ENCODE peak calls at places on chromosome 1, in five cellular contexts. K is stomach, N is heart right ventricle, I is tibial artery, U is endodermal cell. F is an unnamed sample.

GRCh38 chr1:96843196-96843595 is 121.6 kb downstream of the PTBP2 start:
- DNase-seq in N (no peak), U (no peak), K (no peak), I (no peak), F (no peak)

GRCh38 chr1:15137807-15138206 is 15.7 kb upstream of the TMEM51 start:
- DNase-seq in I (no peak), N (no peak), U (no peak), K (no peak), F (no peak)

GRCh38 chr1:179252606-179253005 is 23.1 kb upstream of the ABL2 start:
- DNase-seq in U (no peak), N (no peak), I (no peak), K (no peak), F (no peak)

GRCh38 chr1:190179817-190180216 is 297.8 kb downstream of the BRINP3 start:
- DNase-seq in K (no peak), N (no peak), U (no peak), I (no peak), F (no peak)

GRCh38 chr1:51666463-51666862 is 49.6 kb downstream of the OSBPL9 start:
- DNase-seq in I (peak; percentile 44), K (no peak), N (no peak), U (no peak), F (no peak)

GRCh38 chr1:162026906-162027305 is 3.2 kb upstream of the OLFML2B start:
- DNase-seq in K (no peak), I (no peak), N (no peak), U (no peak), F (no peak)

GRCh38 chr1:111346089-111346885 is 55.6 kb downstream of the CHIA start:
- DNase-seq in K (peak; percentile 89), I (peak; percentile 83), U (peak; percentile 98), N (peak; percentile 83), F (peak; percentile 82)

GRCh38 chr1:91603409-91603808 is 102.8 kb downstream of the CDC7 start:
- DNase-seq in I (no peak), N (no peak), U (no peak), K (no peak), F (no peak)

GRCh38 chr1:53321366-53321765 is 6.5 kb downstream of the LRP8 start:
- DNase-seq in K (no peak), N (no peak), U (peak; percentile 91), I (no peak), F (peak; percentile 72)

GRCh38 chr1:188822248-188822647 is 1655.4 kb downstream of the BRINP3 start:
- DNase-seq in U (peak; percentile 59), N (no peak), K (no peak), I (no peak), F (no peak)

GRCh38 chr1:25099343-25099951 is 132.9 kb downstream of the SYF2 start:
- DNase-seq in N (no peak), U (no peak), I (peak; percentile 21), K (no peak), F (peak; percentile 53)

GRCh38 chr1:243257189-243257588 is 1.3 kb downstream of the SDCCAG8 start:
- DNase-seq in U (no peak), I (no peak), N (no peak), K (no peak), F (no peak)

GRCh38 chr1:9193226-9193625 is 41.3 kb upstream of the H6PD start:
- DNase-seq in U (no peak), K (no peak), N (no peak), I (no peak), F (no peak)

GRCh38 chr1:156625436-156626078 is 6.3 kb downstream of the HAPLN2 start:
- DNase-seq in N (peak; percentile 73), I (peak; percentile 45), K (peak; percentile 61), U (peak; percentile 86), F (peak; percentile 83)

GRCh38 chr1:176073524-176074157 is 133.4 kb downstream of the COP1 start:
- DNase-seq in K (no peak), N (no peak), I (no peak), U (peak; percentile 71), F (peak; percentile 55)

GRCh38 chr1:59342801-59343575 is 46.1 kb downstream of the FGGY start:
- DNase-seq in N (no peak), K (no peak), U (no peak), I (no peak), F (no peak)

GRCh38 chr1:210342986-210343780 is 14.5 kb downstream of the HHAT start:
- DNase-seq in U (peak; percentile 38), K (no peak), N (no peak), I (no peak), F (no peak)

GRCh38 chr1:210339500-210339899 is 10.8 kb downstream of the HHAT start:
- DNase-seq in U (no peak), N (no peak), I (no peak), K (no peak), F (no peak)

GRCh38 chr1:210344706-210345105 is 16.0 kb downstream of the HHAT start:
- DNase-seq in U (peak; percentile 20), I (no peak), N (no peak), K (no peak), F (no peak)

GRCh38 chr1:210340311-210340710 is 11.6 kb downstream of the HHAT start:
- DNase-seq in U (no peak), I (no peak), K (no peak), N (no peak), F (no peak)

DNA sequence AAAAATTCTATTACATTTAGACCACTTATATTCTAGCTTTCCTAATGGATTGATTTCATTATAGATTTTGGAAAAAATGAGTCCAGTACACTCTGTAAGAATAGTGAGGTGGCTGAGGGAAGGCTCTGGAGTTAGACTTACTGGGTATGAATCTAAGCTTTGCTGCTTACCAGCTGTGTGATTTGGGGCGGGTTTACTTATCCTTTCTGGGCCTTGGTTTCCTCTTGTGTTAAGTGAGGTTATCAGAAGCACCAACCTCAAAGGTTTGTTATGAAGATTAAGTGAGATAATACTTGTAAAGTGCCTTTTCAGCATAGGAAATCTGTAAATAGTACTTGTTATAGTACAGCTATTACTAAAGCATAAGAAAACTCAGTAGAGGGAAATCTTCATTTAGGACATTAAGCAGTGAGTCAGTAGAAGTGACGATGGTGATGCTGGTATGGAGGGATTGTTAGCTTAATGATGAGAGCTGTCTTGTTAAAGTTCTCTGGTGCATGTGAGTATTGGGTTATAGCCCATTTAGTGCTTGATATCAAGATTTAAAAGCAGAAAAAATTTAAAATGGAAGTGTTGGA is 12.1 kb downstream of the HHAT start:
- DNase-seq in K (no peak), U (no peak), N (no peak), I (no peak), F (no peak)
- H3K27ac ChIP-seq in K (no peak overlapping the region), U (no peak overlapping the region), N (no peak overlapping the region), I (no peak overlapping the region), F (no peak overlapping the region)

GRCh38 chr1:185644531-185644930 is 89.7 kb upstream of the HMCN1 start:
- DNase-seq in N (no peak), I (no peak), U (no peak), K (no peak), F (no peak)

GRCh38 chr1:185645686-185646085 is 88.5 kb upstream of the HMCN1 start:
- DNase-seq in U (no peak), I (no peak), N (no peak), K (no peak), F (no peak)

GRCh38 chr1:185645201-185645640 is 89.0 kb upstream of the HMCN1 start:
- DNase-seq in K (no peak), N (no peak), I (no peak), U (no peak), F (no peak)

GRCh38 chr1:185648858-185649589 is 85.2 kb upstream of the HMCN1 start:
- DNase-seq in K (no peak), U (no peak), I (no peak), N (no peak), F (no peak)

DNA sequence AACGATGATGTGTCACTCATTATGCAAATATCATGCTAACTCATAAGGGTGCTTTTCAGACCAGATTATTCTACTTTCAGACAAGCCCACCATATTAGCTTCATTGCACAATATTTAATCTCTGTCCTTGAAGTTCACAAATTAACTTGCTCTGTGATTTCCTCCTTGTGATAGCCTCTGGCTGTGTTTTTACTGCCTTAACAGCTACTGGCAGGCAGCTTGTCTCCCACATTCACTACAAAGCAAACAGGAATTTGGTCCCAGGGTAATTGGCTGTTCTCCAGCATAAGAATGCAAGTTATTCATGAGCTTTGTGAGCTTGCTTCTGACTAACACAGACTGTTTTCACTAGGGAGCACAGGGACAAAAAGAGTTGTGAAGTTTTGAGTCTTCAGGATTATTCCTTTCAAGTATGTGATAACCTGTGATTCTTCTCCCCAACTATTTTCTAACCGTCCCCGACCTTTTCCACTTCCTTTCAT is 87.9 kb upstream of the HMCN1 start:
- DNase-seq in I (peak; percentile 38), U (peak; percentile 84), N (no peak), K (peak; percentile 57), F (no peak)
- H3K27ac ChIP-seq in I (no peak overlapping the region), U (peak overlapping the region; percentile 88), N (peak overlapping the region; percentile 4), K (peak overlapping the region; percentile 40), F (no peak overlapping the region)

GRCh38 chr1:207321045-207321789 is at the start of gene CD55:
- DNase-seq in U (peak; percentile 97), N (peak; percentile 93), K (peak; percentile 93), I (peak; percentile 97), F (peak; percentile 94)

GRCh38 chr1:207318072-207318619 is 3.3 kb upstream of the CD55 start:
- DNase-seq in I (no peak), U (no peak), K (no peak), N (no peak), F (no peak)

GRCh38 chr1:207323425-207323976 is 2.0 kb downstream of the CD55 start:
- DNase-seq in N (no peak), K (no peak), U (no peak), I (no peak), F (no peak)

GRCh38 chr1:207319207-207319606 is 2.3 kb upstream of the CD55 start:
- DNase-seq in N (no peak), I (no peak), U (no peak), K (no peak), F (no peak)

GRCh38 chr1:207321790-207322530 is 482 bp downstream of the CD55 start:
- DNase-seq in I (no peak), U (no peak), K (no peak), N (no peak), F (no peak)
- H3K27ac ChIP-seq in I (peak overlapping the region; percentile 93), U (no peak overlapping the region), K (peak overlapping the region; percentile 92), N (peak overlapping the region; percentile 96), F (peak overlapping the region; percentile 29)

GRCh38 chr1:198667186-198667585 is 28.3 kb downstream of the PTPRC start:
- DNase-seq in I (no peak), K (no peak), U (no peak), N (no peak), F (no peak)
- H3K27ac ChIP-seq in I (no peak overlapping the region), K (no peak overlapping the region), U (no peak overlapping the region), N (no peak overlapping the region), F (no peak overlapping the region)

GRCh38 chr1:160767417-160768294 is 28.3 kb upstream of the LY9 start:
- DNase-seq in U (no peak), N (no peak), K (no peak), I (no peak), F (no peak)
- H3K27ac ChIP-seq in U (no peak overlapping the region), N (no peak overlapping the region), K (peak overlapping the region; percentile 29), I (no peak overlapping the region), F (no peak overlapping the region)